ENCODE peak calls at places on chromosomes 6 and 20, in seven cellular contexts. B is A549, U is ovary, I is HCT116, X is IMR-90, F is heart left ventricle, R is prostate gland. O is an unnamed sample.

GRCh38 chr6:127865108-127865507 is 35.8 kb downstream of the THEMIS start:
- DNase-seq in B (no peak), U (no peak), I (no peak), X (no peak), F (no peak), R (no peak), O (no peak)

GRCh38 chr6:135941275-135941674 is 89.8 kb downstream of the PDE7B start:
- DNase-seq in B (no peak), U (no peak), I (no peak), X (peak; percentile 66), F (no peak), R (no peak), O (no peak)

GRCh38 chr6:31560697-31561058 is 11.4 kb upstream of the LTA start:
- DNase-seq in B (no peak), U (no peak), I (no peak), X (no peak), F (no peak), R (no peak), O (no peak)

GRCh38 chr6:83231146-83231545 is 38.0 kb downstream of the RWDD2A start:
- DNase-seq in B (no peak), U (no peak), I (no peak), X (peak; percentile 90), F (no peak), R (no peak), O (no peak)

GRCh38 chr20:11260611-11261010 is 586.8 kb upstream of the JAG1 start:
- DNase-seq in B (no peak), U (no peak), I (no peak), X (peak; percentile 31), F (no peak), R (no peak), O (no peak)

GRCh38 chr20:32190608-32191415 is 16.7 kb downstream of the PLAGL2 start:
- DNase-seq in B (no peak), U (no peak), I (no peak), X (no peak), F (no peak), R (no peak), O (no peak)

GRCh38 chr20:35311409-35311808 is 19.2 kb upstream of the FAM83C start:
- DNase-seq in B (no peak), U (no peak), I (peak; percentile 81), X (peak; percentile 77), F (no peak), R (no peak), O (no peak)

GRCh38 chr20:10217517-10218410 is 866 bp upstream of the SNAP25 start:
- DNase-seq in B (peak; percentile 65), U (peak; percentile 86), I (no peak), X (peak; percentile 96), F (no peak), R (peak; percentile 44), O (peak; percentile 72)

GRCh38 chr6:67393356-67393755 is 1241.7 kb upstream of the ADGRB3 start:
- DNase-seq in B (no peak), U (no peak), I (no peak), X (no peak), F (no peak), R (no peak), O (no peak)

GRCh38 chr20:51382986-51383821 is 159.3 kb downstream of the NFATC2 start:
- DNase-seq in B (no peak), U (no peak), I (no peak), X (no peak), F (no peak), R (peak; percentile 96), O (no peak)

GRCh38 chr20:17066955-17067354 is 159.9 kb upstream of the PCSK2 start:
- DNase-seq in B (no peak), U (no peak), I (no peak), X (peak; percentile 4), F (no peak), R (no peak), O (no peak)

GRCh38 chr20:48945840-48946514 is 24.5 kb downstream of the ARFGEF2 start:
- DNase-seq in B (no peak), U (no peak), I (peak; percentile 81), X (peak; percentile 45), F (no peak), R (peak; percentile 88), O (no peak)

GRCh38 chr6:132932566-132932965 is 118.2 kb downstream of the RPS12 start:
- DNase-seq in B (no peak), U (no peak), I (no peak), X (no peak), F (no peak), R (peak; percentile 26), O (no peak)

GRCh38 chr20:52536841-52537400 is 345.3 kb upstream of the ZFP64 start:
- DNase-seq in B (no peak), U (no peak), I (no peak), X (peak; percentile 17), F (no peak), R (no peak), O (no peak)

GRCh38 chr20:41631826-41632225 is 13.6 kb upstream of the CHD6 start:
- DNase-seq in B (no peak), U (no peak), I (no peak), X (peak; percentile 35), F (peak; percentile 75), R (no peak), O (no peak)

GRCh38 chr20:32078777-32079176 is 26.7 kb downstream of the HCK start:
- DNase-seq in B (no peak), U (no peak), I (no peak), X (no peak), F (no peak), R (no peak), O (no peak)

DNA sequence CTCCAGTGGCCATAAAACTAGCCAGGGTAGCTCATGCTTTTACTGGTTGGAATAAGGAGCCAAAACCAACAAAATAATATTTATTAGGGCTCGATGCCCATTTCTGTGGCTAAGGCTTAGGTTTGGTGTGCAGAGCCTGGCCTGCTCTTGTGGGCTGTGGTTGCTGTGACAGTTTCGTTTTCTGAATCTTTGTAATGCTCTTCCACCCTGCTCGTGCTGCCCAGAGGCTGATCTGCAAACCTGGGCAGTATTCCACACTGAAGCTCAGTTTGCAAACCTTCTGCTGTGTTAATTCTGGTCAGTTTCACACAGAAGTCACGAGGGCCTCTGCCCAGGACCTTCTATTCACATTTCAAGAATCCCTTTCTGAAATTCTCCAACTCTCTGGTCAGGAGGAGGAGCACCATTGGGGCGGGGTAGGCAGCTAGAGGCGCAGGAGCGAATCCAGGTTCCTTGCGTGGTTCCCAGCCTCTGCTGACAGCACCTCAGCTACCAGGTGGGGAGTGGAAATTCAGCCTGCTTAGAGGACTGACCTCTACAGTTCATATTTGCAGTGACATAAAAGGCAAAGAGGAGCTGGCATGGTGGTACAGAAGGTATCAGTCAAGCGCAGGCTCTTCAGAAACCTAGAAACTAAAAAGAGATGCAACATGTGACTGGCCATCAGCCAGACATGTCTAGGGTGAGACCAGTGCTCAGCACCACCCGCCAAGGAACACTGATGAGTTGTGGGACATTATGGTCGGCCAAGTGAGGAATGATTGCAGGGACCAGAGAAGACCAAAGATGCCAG is 14.3 kb upstream of the C20orf144 start:
- DNase-seq in B (no peak), U (no peak), I (no peak), X (peak; percentile 31), F (no peak), R (peak; percentile 78), O (no peak)
- TF ChIP-seq POLR2A in B (no peak), U (no peak), I (no peak), X (no peak), F (no peak), R (no peak), O (no peak)

DNA sequence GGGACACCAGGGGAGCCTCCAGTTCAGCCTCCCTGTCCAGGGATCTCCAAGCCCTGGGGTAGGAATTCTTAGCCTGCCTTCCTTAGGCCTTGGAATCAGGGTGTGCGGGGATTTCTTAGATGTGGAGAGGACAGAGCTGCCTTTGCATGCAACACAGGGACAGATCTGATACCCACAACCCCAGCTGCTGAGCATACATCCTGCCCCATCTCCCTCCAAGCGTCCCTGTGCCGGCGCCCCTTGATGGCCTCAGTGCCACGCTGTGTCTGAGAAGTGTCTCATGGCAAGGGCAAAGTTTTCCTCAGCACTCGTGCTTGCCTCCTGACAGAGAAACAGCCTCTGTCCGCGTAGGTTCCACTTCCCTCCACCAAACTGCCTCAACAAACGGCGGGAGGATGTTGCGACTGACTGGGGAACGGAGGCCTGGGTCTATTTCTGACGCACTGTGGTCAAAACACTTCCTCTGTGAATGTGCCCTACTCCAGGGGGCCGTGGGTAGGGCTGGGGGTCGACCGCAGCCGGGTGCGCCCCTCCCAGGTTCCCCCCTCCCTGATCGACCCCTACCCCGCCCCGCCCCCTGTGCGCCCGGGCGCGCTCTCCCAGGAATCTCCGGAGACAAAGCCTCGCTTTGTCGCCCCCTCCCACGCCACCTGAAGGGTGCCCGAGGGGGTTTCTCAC is 950 bp downstream of the MICAL1 start:
- DNase-seq in B (no peak), U (peak; percentile 40), I (no peak), X (peak; percentile 28), F (peak; percentile 53), R (no peak), O (no peak)
- TF ChIP-seq POLR2A in B (no peak), U (no peak), I (no peak), X (no peak), F (no peak), R (no peak), O (no peak)

GRCh38 chr6:137870744-137871247 is 3.7 kb downstream of the TNFAIP3 start:
- DNase-seq in B (no peak), U (no peak), I (no peak), X (peak; percentile 31), F (no peak), R (no peak), O (no peak)
- TF ChIP-seq POLR2A in B (no peak), U (no peak), I (no peak), X (no peak), F (no peak), R (no peak), O (no peak)

GRCh38 chr6:21508753-21509152 is 84.8 kb upstream of the SOX4 start:
- DNase-seq in B (no peak), U (no peak), I (no peak), X (no peak), F (no peak), R (no peak), O (no peak)
- TF ChIP-seq POLR2A in B (no peak), U (no peak), I (no peak), X (no peak), F (no peak), R (no peak), O (no peak)

GRCh38 chr6:349491-349921 is 42.0 kb upstream of the IRF4 start:
- DNase-seq in B (no peak), U (no peak), I (no peak), X (no peak), F (no peak), R (no peak), O (no peak)
- TF ChIP-seq POLR2A in B (no peak), U (no peak), I (no peak), X (no peak), F (no peak), R (no peak), O (no peak)

GRCh38 chr6:32666420-32667300 is at the start of gene HLA-DQB1:
- DNase-seq in B (peak; percentile 1), U (no peak), I (peak; percentile 75), X (no peak), F (no peak), R (peak; percentile 20), O (peak; percentile 6)
- TF ChIP-seq POLR2A in B (no peak), U (no peak), I (no peak), X (no peak), F (no peak), R (no peak), O (no peak)